ENCODE peak calls at places on chromosomes 5 and 9, in nine cellular contexts. T, K, I, H, U, Y, A, L and N are unnamed samples.

GRCh38 chr5:147346006-147346561 is 111.3 kb downstream of the STK32A start:
- DNase-seq in K (no peak), L (peak; percentile 7), I (no peak), H (no peak), U (no peak), T (no peak), A (no peak), Y (no peak), N (no peak)

GRCh38 chr9:87711857-87712800 is 13.8 kb upstream of the CTSL start:
- DNase-seq in I (no peak), U (no peak), K (no peak), H (no peak), Y (no peak), L (no peak), A (no peak), T (no peak), N (no peak)

GRCh38 chr5:91307023-91307422 is 76.1 kb downstream of the ARRDC3 start:
- DNase-seq in Y (no peak), A (no peak), I (no peak), H (peak; percentile 49), U (no peak), L (no peak), T (no peak), K (no peak), N (peak; percentile 39)

GRCh38 chr9:87889882-87890252 is 7.2 kb downstream of the SPATA31E1 start:
- DNase-seq in L (no peak), A (no peak), H (no peak), K (no peak), T (no peak), U (no peak), I (no peak), Y (no peak), N (no peak)

GRCh38 chr5:127941646-127942045 is 141.9 kb upstream of the SLC12A2 start:
- DNase-seq in Y (no peak), U (no peak), K (no peak), T (no peak), I (no peak), H (no peak), A (no peak), L (peak; percentile 87), N (no peak)

GRCh38 chr9:70901013-70901412 is 220.4 kb downstream of the TRPM3 start:
- DNase-seq in I (no peak), K (no peak), L (no peak), H (no peak), U (no peak), Y (no peak), T (no peak), A (no peak), N (no peak)

GRCh38 chr9:69115621-69116020 is 58.5 kb upstream of the TJP2 start:
- DNase-seq in Y (no peak), T (no peak), K (no peak), I (no peak), L (no peak), A (no peak), U (no peak), H (no peak), N (no peak)

GRCh38 chr5:159902444-159903121 is 13.7 kb upstream of the ADRA1B start:
- DNase-seq in U (no peak), L (no peak), Y (peak; percentile 75), H (no peak), I (no peak), T (no peak), K (no peak), A (no peak), N (peak; percentile 84)

GRCh38 chr5:171897231-171897630 is 109.2 kb downstream of the FBXW11 start:
- DNase-seq in I (no peak), T (no peak), H (no peak), U (no peak), Y (no peak), K (no peak), A (no peak), L (no peak), N (no peak)

GRCh38 chr9:87606921-87607521 is 109.4 kb downstream of the DAPK1 start:
- DNase-seq in I (no peak), A (no peak), U (no peak), H (no peak), T (no peak), K (no peak), L (peak; percentile 64), Y (no peak), N (peak; percentile 73)

GRCh38 chr9:104844710-104845109 is 80.8 kb downstream of the NIPSNAP3B start:
- DNase-seq in I (no peak), A (no peak), T (no peak), U (no peak), K (no peak), L (no peak), H (no peak), Y (no peak), N (no peak)

GRCh38 chr5:30039379-30039778 is 1154.1 kb upstream of the CDH6 start:
- DNase-seq in L (no peak), I (no peak), U (no peak), H (no peak), K (no peak), T (no peak), A (no peak), Y (no peak), N (no peak)

GRCh38 chr5:158013939-158014338 is 155.0 kb upstream of the CLINT1 start:
- DNase-seq in T (peak; percentile 25), U (peak; percentile 43), L (peak; percentile 63), I (no peak), A (no peak), K (no peak), H (no peak), Y (no peak), N (peak; percentile 33)

GRCh38 chr9:79542735-79543504 is 28.8 kb upstream of the TLE4 start:
- DNase-seq in T (no peak), H (no peak), L (no peak), Y (no peak), K (no peak), U (no peak), I (no peak), A (no peak), N (no peak)

GRCh38 chr5:106311230-106311629 is 1359.5 kb downstream of the EFNA5 start:
- DNase-seq in U (no peak), A (no peak), L (no peak), Y (no peak), I (no peak), H (no peak), T (no peak), K (no peak), N (no peak)

GRCh38 chr5:98474802-98475201 is 298.7 kb upstream of the RGMB start:
- DNase-seq in H (no peak), T (no peak), Y (no peak), U (no peak), I (no peak), K (no peak), L (no peak), A (no peak), N (no peak)

GRCh38 chr5:151082976-151083651 is 2.3 kb upstream of the TNIP1 start:
- DNase-seq in A (no peak), I (no peak), L (no peak), U (peak; percentile 33), H (no peak), T (no peak), Y (peak; percentile 95), K (peak; percentile 70), N (peak; percentile 88)

GRCh38 chr5:136070486-136071285 is 41.9 kb downstream of the TGFBI start:
- DNase-seq in I (no peak), K (no peak), A (no peak), H (peak; percentile 59), U (no peak), T (no peak), Y (no peak), L (no peak), N (peak; percentile 45)

DNA sequence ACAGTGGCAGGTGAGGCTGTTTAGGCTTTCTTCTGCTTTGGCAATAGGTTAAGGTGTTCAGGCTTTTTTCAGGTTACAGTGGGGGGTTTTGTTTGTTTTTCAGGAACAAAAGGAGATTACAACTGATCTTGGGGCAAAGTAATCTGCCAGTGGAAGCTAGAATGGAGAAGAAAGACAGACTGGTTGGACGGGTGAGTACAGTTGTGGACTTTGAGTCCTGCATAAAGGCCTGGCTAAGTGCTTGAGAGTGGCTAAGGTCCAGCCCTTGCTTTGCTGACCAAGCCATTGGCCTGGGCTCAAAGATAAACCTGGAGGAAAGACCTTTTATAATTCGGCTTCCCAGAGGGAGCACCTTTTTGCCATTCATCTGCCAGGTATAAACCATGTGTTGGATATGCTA is 63.1 kb downstream of the MTMR12 start:
- DNase-seq in T (peak; percentile 72), Y (no peak), L (no peak), U (no peak), H (no peak), K (no peak), I (no peak), A (no peak), N (no peak)
- H3K27ac ChIP-seq in T (peak overlapping the region; percentile 42), Y (no peak overlapping the region), L (no peak overlapping the region), U (no peak overlapping the region), H (no peak overlapping the region), K (no peak overlapping the region), I (peak overlapping the region; percentile 30), A (no peak overlapping the region), N (no peak overlapping the region)

GRCh38 chr9:126700903-126701819 is 87.4 kb downstream of the LMX1B start:
- DNase-seq in T (peak; percentile 2), K (peak; percentile 44), Y (no peak), A (no peak), L (peak; percentile 9), U (no peak), I (peak; percentile 39), H (no peak), N (no peak)
- TF ChIP-seq CTCF in T (no peak), K (no peak), Y (no peak), A (no peak), L (no peak), U (no peak), I (no peak), H (no peak), N (no peak)

GRCh38 chr5:14476791-14477435 is 104.7 kb upstream of the OTULINL start:
- DNase-seq in H (no peak), T (no peak), K (no peak), A (peak; percentile 30), U (no peak), L (no peak), Y (no peak), I (no peak), N (peak; percentile 71)
- H3K27ac ChIP-seq in H (no peak overlapping the region), T (no peak overlapping the region), K (no peak overlapping the region), A (peak overlapping the region; percentile 41), U (no peak overlapping the region), L (no peak overlapping the region), Y (peak overlapping the region; percentile 92), I (no peak overlapping the region), N (peak overlapping the region; percentile 54)

GRCh38 chr5:156669416-156669815 is 180.7 kb upstream of the PPP1R2B start:
- DNase-seq in T (no peak), U (no peak), H (no peak), I (no peak), K (no peak), L (no peak), A (no peak), Y (no peak), N (no peak)

GRCh38 chr5:156675402-156675801 is 174.7 kb upstream of the PPP1R2B start:
- DNase-seq in H (no peak), Y (no peak), L (no peak), I (no peak), K (no peak), U (no peak), T (no peak), A (no peak), N (no peak)

DNA sequence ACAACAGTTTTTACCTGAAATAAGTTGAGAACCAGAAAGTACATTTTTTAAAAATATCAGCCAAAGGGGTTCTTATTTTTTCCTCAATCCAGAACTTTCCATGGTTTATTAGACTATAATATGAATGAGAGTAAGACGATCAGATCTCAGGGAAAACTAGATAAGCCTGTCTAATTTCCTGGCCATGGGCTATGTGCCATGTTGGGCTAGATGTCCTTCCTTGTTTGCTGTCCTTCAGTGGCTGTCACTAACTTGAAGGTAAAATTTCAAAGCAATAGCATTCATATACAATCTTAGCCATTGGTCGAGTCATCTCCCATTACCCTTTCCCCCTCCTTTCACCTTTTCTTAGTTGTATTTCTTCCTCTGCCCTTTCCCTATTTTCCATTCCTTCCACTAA is 179.5 kb upstream of the PPP1R2B start:
- DNase-seq in A (no peak), K (no peak), Y (no peak), T (no peak), H (no peak), L (no peak), I (no peak), U (no peak), N (no peak)
- TF ChIP-seq CTCF in A (no peak), K (no peak), Y (no peak), T (no peak), H (no peak), L (no peak), I (no peak), U (no peak), N (no peak)